ENCODE peak calls at places on chromosome 3, in six cellular contexts. One of them, this sample, is unnamed.

GRCh38 chr3:134029256-134029733 is 430 bp downstream of the SLCO2A1 start:
- DNase-seq in fibroblast of the aortic adventitia: peak; percentile 20
- DNase-seq in spleen: no peak
- DNase-seq in stomach: no peak
- DNase-seq in mesenchymal stem cell: peak; percentile 33
- DNase-seq in A549: peak; percentile 6
- DNase-seq in this sample: no peak

GRCh38 chr3:124276863-124277515 is 285.1 kb upstream of the ROPN1 start:
- DNase-seq in stomach: no peak
- DNase-seq in A549: no peak
- DNase-seq in spleen: peak; percentile 83
- DNase-seq in fibroblast of the aortic adventitia: no peak
- DNase-seq in mesenchymal stem cell: no peak
- DNase-seq in this sample: no peak

GRCh38 chr3:102265720-102266119 is 169.1 kb upstream of the ZPLD1 start:
- DNase-seq in A549: no peak
- DNase-seq in mesenchymal stem cell: no peak
- DNase-seq in stomach: no peak
- DNase-seq in fibroblast of the aortic adventitia: peak; percentile 19
- DNase-seq in spleen: no peak
- DNase-seq in this sample: no peak

GRCh38 chr3:105823149-105823866 is 45.5 kb downstream of the CBLB start:
- DNase-seq in mesenchymal stem cell: peak; percentile 97
- DNase-seq in spleen: no peak
- DNase-seq in A549: peak; percentile 65
- DNase-seq in fibroblast of the aortic adventitia: peak; percentile 89
- DNase-seq in stomach: no peak
- DNase-seq in this sample: no peak

GRCh38 chr3:196398782-196399181 is 33.4 kb downstream of the UBXN7 start:
- DNase-seq in stomach: no peak
- DNase-seq in mesenchymal stem cell: no peak
- DNase-seq in fibroblast of the aortic adventitia: no peak
- DNase-seq in spleen: no peak
- DNase-seq in A549: no peak
- DNase-seq in this sample: no peak

GRCh38 chr3:70823622-70824021 is 511.2 kb upstream of the MDFIC2 start:
- DNase-seq in spleen: no peak
- DNase-seq in stomach: no peak
- DNase-seq in mesenchymal stem cell: no peak
- DNase-seq in A549: no peak
- DNase-seq in fibroblast of the aortic adventitia: no peak
- DNase-seq in this sample: no peak

GRCh38 chr3:142914286-142914811 is 25.5 kb upstream of the PCOLCE2 start:
- DNase-seq in mesenchymal stem cell: no peak
- DNase-seq in A549: no peak
- DNase-seq in fibroblast of the aortic adventitia: no peak
- DNase-seq in spleen: no peak
- DNase-seq in stomach: no peak
- DNase-seq in this sample: no peak

GRCh38 chr3:195921334-195921771 is 13.0 kb upstream of the TNK2 start:
- DNase-seq in stomach: no peak
- DNase-seq in A549: no peak
- DNase-seq in spleen: peak; percentile 10
- DNase-seq in fibroblast of the aortic adventitia: no peak
- DNase-seq in mesenchymal stem cell: no peak
- DNase-seq in this sample: no peak

GRCh38 chr3:11835028-11835639 is 11.6 kb downstream of the TAMM41 start:
- DNase-seq in mesenchymal stem cell: peak; percentile 43
- DNase-seq in stomach: no peak
- DNase-seq in fibroblast of the aortic adventitia: peak; percentile 56
- DNase-seq in A549: peak; percentile 30
- DNase-seq in spleen: no peak
- DNase-seq in this sample: no peak

GRCh38 chr3:10561162-10561561 is 55.8 kb upstream of the ATP2B2 start:
- DNase-seq in spleen: no peak
- DNase-seq in fibroblast of the aortic adventitia: no peak
- DNase-seq in A549: no peak
- DNase-seq in stomach: no peak
- DNase-seq in mesenchymal stem cell: no peak
- DNase-seq in this sample: no peak

GRCh38 chr3:15676259-15676658 is 74.7 kb downstream of the BTD start:
- DNase-seq in mesenchymal stem cell: no peak
- DNase-seq in fibroblast of the aortic adventitia: peak; percentile 7
- DNase-seq in spleen: no peak
- DNase-seq in stomach: no peak
- DNase-seq in A549: no peak
- DNase-seq in this sample: no peak

GRCh38 chr3:27219127-27219860 is 149.9 kb downstream of the NEK10 start:
- DNase-seq in fibroblast of the aortic adventitia: peak; percentile 38
- DNase-seq in mesenchymal stem cell: no peak
- DNase-seq in spleen: no peak
- DNase-seq in stomach: no peak
- DNase-seq in A549: no peak
- DNase-seq in this sample: no peak

GRCh38 chr3:42080452-42080872 is 10.7 kb upstream of the TRAK1 start:
- DNase-seq in stomach: peak; percentile 47
- DNase-seq in mesenchymal stem cell: peak; percentile 68
- DNase-seq in fibroblast of the aortic adventitia: peak; percentile 77
- DNase-seq in A549: peak; percentile 57
- DNase-seq in spleen: peak; percentile 21
- DNase-seq in this sample: no peak

GRCh38 chr3:12679468-12679867 is 15.6 kb upstream of the RAF1 start:
- DNase-seq in stomach: no peak
- DNase-seq in fibroblast of the aortic adventitia: no peak
- DNase-seq in spleen: no peak
- DNase-seq in mesenchymal stem cell: peak; percentile 89
- DNase-seq in A549: peak; percentile 89
- DNase-seq in this sample: no peak

GRCh38 chr3:2623463-2623862 is 486.7 kb downstream of the IL5RA start:
- DNase-seq in stomach: no peak
- DNase-seq in fibroblast of the aortic adventitia: peak; percentile 11
- DNase-seq in A549: peak; percentile 1
- DNase-seq in spleen: no peak
- DNase-seq in mesenchymal stem cell: peak; percentile 90
- DNase-seq in this sample: no peak

GRCh38 chr3:131349946-131350347 is 31.6 kb upstream of the NUDT16 start:
- DNase-seq in A549: peak; percentile 42
- DNase-seq in spleen: no peak
- DNase-seq in mesenchymal stem cell: peak; percentile 51
- DNase-seq in fibroblast of the aortic adventitia: peak; percentile 90
- DNase-seq in stomach: no peak
- DNase-seq in this sample: no peak

GRCh38 chr3:47056705-47057104 is 77.2 kb downstream of the NBEAL2 start:
- DNase-seq in stomach: no peak
- DNase-seq in A549: no peak
- DNase-seq in fibroblast of the aortic adventitia: no peak
- DNase-seq in spleen: no peak
- DNase-seq in mesenchymal stem cell: no peak
- DNase-seq in this sample: no peak

GRCh38 chr3:47000922-47001730 is 21.7 kb downstream of the NBEAL2 start:
- DNase-seq in A549: no peak
- DNase-seq in stomach: no peak
- DNase-seq in mesenchymal stem cell: no peak
- DNase-seq in spleen: peak; percentile 61
- DNase-seq in fibroblast of the aortic adventitia: no peak
- DNase-seq in this sample: no peak

GRCh38 chr3:30286007-30286669 is 320.3 kb upstream of the TGFBR2 start:
- DNase-seq in fibroblast of the aortic adventitia: peak; percentile 99
- DNase-seq in mesenchymal stem cell: peak; percentile 78
- DNase-seq in A549: peak; percentile 71
- DNase-seq in spleen: no peak
- DNase-seq in stomach: peak; percentile 77
- DNase-seq in this sample: peak; percentile 19

GRCh38 chr3:54865316-54865715 is 62.5 kb downstream of the LRTM1 start:
- DNase-seq in stomach: no peak
- DNase-seq in mesenchymal stem cell: no peak
- DNase-seq in fibroblast of the aortic adventitia: no peak
- DNase-seq in A549: no peak
- DNase-seq in spleen: no peak
- DNase-seq in this sample: no peak

GRCh38 chr3:120743556-120744195 is 1.1 kb downstream of the GTF2E1 start:
- DNase-seq in A549: no peak
- DNase-seq in stomach: no peak
- DNase-seq in spleen: no peak
- DNase-seq in fibroblast of the aortic adventitia: peak; percentile 16
- DNase-seq in mesenchymal stem cell: no peak
- DNase-seq in this sample: no peak

GRCh38 chr3:4647411-4647810 is 154.3 kb downstream of the ITPR1 start:
- DNase-seq in mesenchymal stem cell: no peak
- DNase-seq in A549: no peak
- DNase-seq in spleen: no peak
- DNase-seq in stomach: no peak
- DNase-seq in fibroblast of the aortic adventitia: no peak
- DNase-seq in this sample: no peak

GRCh38 chr3:154976072-154976983 is 103.8 kb upstream of the MME start:
- DNase-seq in spleen: no peak
- DNase-seq in stomach: no peak
- DNase-seq in fibroblast of the aortic adventitia: peak; percentile 46
- DNase-seq in mesenchymal stem cell: no peak
- DNase-seq in A549: no peak
- DNase-seq in this sample: no peak

GRCh38 chr3:183699238-183699947 is 1.8 kb downstream of the YEATS2 start:
- DNase-seq in A549: no peak
- DNase-seq in stomach: no peak
- DNase-seq in fibroblast of the aortic adventitia: no peak
- DNase-seq in mesenchymal stem cell: no peak
- DNase-seq in spleen: no peak
- DNase-seq in this sample: no peak
- H3K4me3 ChIP-seq in A549: peak overlapping the region; percentile 85
- H3K4me3 ChIP-seq in stomach: peak overlapping the region; percentile 97
- H3K4me3 ChIP-seq in fibroblast of the aortic adventitia: peak overlapping the region; percentile 89
- H3K4me3 ChIP-seq in mesenchymal stem cell: no peak overlapping the region
- H3K4me3 ChIP-seq in spleen: no peak overlapping the region
- H3K4me3 ChIP-seq in this sample: peak overlapping the region; percentile 97

GRCh38 chr3:197562398-197563251 is 6.9 kb upstream of the BDH1 start:
- DNase-seq in A549: no peak
- DNase-seq in spleen: no peak
- DNase-seq in fibroblast of the aortic adventitia: no peak
- DNase-seq in mesenchymal stem cell: no peak
- DNase-seq in stomach: no peak
- DNase-seq in this sample: no peak

GRCh38 chr3:197559662-197560061 is 3.9 kb upstream of the BDH1 start:
- DNase-seq in A549: no peak
- DNase-seq in fibroblast of the aortic adventitia: no peak
- DNase-seq in mesenchymal stem cell: no peak
- DNase-seq in spleen: no peak
- DNase-seq in stomach: no peak
- DNase-seq in this sample: no peak

GRCh38 chr3:197561926-197562325 is 6.2 kb upstream of the BDH1 start:
- DNase-seq in stomach: no peak
- DNase-seq in spleen: no peak
- DNase-seq in fibroblast of the aortic adventitia: no peak
- DNase-seq in A549: no peak
- DNase-seq in mesenchymal stem cell: no peak
- DNase-seq in this sample: no peak

GRCh38 chr3:197567900-197568685 is 12.3 kb upstream of the BDH1 start:
- DNase-seq in stomach: no peak
- DNase-seq in fibroblast of the aortic adventitia: no peak
- DNase-seq in mesenchymal stem cell: no peak
- DNase-seq in spleen: no peak
- DNase-seq in A549: no peak
- DNase-seq in this sample: no peak

DNA sequence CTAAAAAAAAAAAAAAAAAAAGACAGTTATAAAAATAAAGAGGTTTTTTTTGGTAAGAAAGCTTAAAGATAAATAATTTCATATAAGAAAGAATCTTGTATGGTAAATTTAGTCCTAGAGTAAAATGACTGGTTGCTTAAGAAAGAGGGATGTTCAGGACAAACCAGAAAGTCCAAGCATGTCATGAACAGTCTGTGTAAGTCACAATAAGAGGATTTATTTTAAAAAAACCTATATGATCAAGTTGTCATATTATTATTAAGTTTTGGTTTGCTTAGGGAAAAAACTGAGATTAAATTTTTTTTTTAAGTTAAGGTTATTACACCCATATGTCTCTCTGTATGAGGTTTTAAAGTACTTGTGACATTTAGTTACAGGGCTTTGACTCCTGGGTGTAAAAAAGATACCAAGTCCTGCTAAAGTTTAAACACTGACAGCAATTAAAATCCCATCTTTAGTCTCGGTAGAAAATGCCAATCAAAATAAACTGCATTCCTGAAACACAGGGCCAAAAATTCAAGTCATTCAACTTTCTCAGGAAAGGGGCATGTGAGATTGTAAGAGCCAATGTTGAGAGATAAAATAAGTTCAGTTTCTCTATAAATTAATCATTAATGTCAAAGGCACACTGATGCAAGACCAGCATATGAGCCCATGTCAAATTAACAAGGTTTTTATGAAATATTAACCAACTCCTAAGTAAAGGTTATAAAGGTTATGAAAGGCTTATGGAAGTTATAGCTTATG is 8.5 kb upstream of the BDH1 start:
- DNase-seq in fibroblast of the aortic adventitia: no peak
- DNase-seq in stomach: no peak
- DNase-seq in mesenchymal stem cell: no peak
- DNase-seq in A549: peak; percentile 28
- DNase-seq in spleen: no peak
- DNase-seq in this sample: no peak
- H3K4me3 ChIP-seq in fibroblast of the aortic adventitia: no peak overlapping the region
- H3K4me3 ChIP-seq in stomach: no peak overlapping the region
- H3K4me3 ChIP-seq in mesenchymal stem cell: no peak overlapping the region
- H3K4me3 ChIP-seq in A549: no peak overlapping the region
- H3K4me3 ChIP-seq in spleen: no peak overlapping the region
- H3K4me3 ChIP-seq in this sample: no peak overlapping the region

DNA sequence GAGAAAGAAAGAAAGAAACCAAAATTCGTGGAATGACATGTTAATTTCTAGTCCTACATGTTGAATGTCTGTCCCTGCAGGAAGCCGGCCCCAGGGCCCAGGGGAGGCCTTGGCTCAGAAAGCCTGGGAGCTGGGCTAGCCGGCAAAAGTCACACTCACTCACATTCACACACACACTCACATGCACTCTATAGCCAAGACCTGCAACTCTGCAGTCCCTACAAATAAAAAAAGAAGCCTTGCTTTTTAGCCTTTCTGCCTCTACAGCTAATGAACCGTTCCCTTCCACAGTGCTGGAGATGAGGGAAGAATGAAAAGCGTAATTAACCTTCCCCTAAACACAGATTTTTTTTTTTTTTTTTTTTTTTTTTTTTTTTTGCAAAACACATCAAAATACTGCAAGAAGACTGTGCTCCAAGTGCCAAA is 4.4 kb downstream of the MECOM start:
- DNase-seq in fibroblast of the aortic adventitia: peak; percentile 63
- DNase-seq in mesenchymal stem cell: no peak
- DNase-seq in A549: no peak
- DNase-seq in spleen: no peak
- DNase-seq in stomach: peak; percentile 48
- DNase-seq in this sample: no peak
- H3K4me3 ChIP-seq in fibroblast of the aortic adventitia: peak overlapping the region; percentile 93
- H3K4me3 ChIP-seq in mesenchymal stem cell: no peak overlapping the region
- H3K4me3 ChIP-seq in A549: no peak overlapping the region
- H3K4me3 ChIP-seq in spleen: no peak overlapping the region
- H3K4me3 ChIP-seq in stomach: peak overlapping the region; percentile 41
- H3K4me3 ChIP-seq in this sample: no peak overlapping the region

DNA sequence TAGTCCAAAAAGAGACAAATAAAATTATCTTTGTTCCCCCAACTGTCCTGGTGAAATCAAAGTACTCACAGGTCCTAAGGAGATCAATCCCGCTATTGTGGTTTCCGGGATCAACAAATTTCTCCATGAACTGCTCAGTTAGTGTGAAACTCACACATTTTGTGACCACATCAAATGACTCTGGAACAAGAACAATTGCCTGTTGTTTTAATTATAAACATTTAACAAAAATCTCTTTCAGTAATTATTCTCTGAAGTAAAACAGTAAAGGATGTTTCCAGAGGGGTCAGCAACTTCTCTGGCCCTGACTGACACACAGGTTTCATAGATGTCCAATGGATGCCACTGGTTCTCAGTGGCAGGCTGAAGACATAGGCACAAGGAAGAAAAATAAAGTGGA is 3.9 kb downstream of the CLDND1 start:
- DNase-seq in mesenchymal stem cell: no peak
- DNase-seq in fibroblast of the aortic adventitia: no peak
- DNase-seq in A549: no peak
- DNase-seq in spleen: no peak
- DNase-seq in stomach: no peak
- DNase-seq in this sample: no peak
- H3K4me3 ChIP-seq in mesenchymal stem cell: no peak overlapping the region
- H3K4me3 ChIP-seq in fibroblast of the aortic adventitia: no peak overlapping the region
- H3K4me3 ChIP-seq in A549: no peak overlapping the region
- H3K4me3 ChIP-seq in spleen: no peak overlapping the region
- H3K4me3 ChIP-seq in stomach: no peak overlapping the region
- H3K4me3 ChIP-seq in this sample: no peak overlapping the region

This sample was measured in LNCaP clone FGC.